ENCODE peak calls at places on chromosomes 16 and 17, in five cellular contexts. Z is GM12878, B is gastrocnemius medialis, D is testis, V is ovary. U is an unnamed sample. For H3K36me3, the result is how much of the 10 kb centered on the place peaks cover.

GRCh38 chr16:76207270-76207669 is 69.9 kb upstream of the CNTNAP4 start:
- DNase-seq in B (no peak), V (no peak), D (no peak), Z (no peak), U (no peak)

GRCh38 chr16:87291944-87292343 is 25.2 kb downstream of the C16orf95 start:
- DNase-seq in V (no peak), Z (no peak), D (no peak), B (no peak), U (no peak)

GRCh38 chr17:67983289-67983688 is 13.0 kb downstream of the C17orf58 start:
- DNase-seq in Z (no peak), B (no peak), D (no peak), V (no peak), U (no peak)

GRCh38 chr17:49434821-49435581 is 20.3 kb upstream of the PHB1 start:
- DNase-seq in B (peak), Z (no peak), D (peak), V (no peak), U (no peak)

GRCh38 chr16:74673876-74674275 is 7.2 kb upstream of the RFWD3 start:
- DNase-seq in B (no peak), D (no peak), Z (no peak), V (no peak), U (no peak)

GRCh38 chr17:2926019-2926650 is 129.9 kb downstream of the RAP1GAP2 start:
- DNase-seq in V (no peak), D (no peak), B (no peak), Z (no peak), U (no peak)

GRCh38 chr16:75456971-75457370 is 7.5 kb downstream of the TMEM170A start:
- DNase-seq in Z (no peak), D (no peak), B (no peak), V (no peak), U (no peak)

GRCh38 chr16:31301708-31302400 is 42.1 kb downstream of the ITGAM start:
- DNase-seq in D (no peak), V (no peak), B (no peak), Z (no peak), U (no peak)

GRCh38 chr17:49360796-49361128 is 1.3 kb downstream of the ZNF652 start:
- DNase-seq in D (no peak), Z (no peak), B (no peak), V (no peak), U (no peak)

GRCh38 chr17:77779711-77780539 is 178.6 kb upstream of the TNRC6C start:
- DNase-seq in D (peak), B (no peak), Z (no peak), V (no peak), U (no peak)

GRCh38 chr17:46943511-46944393 is 20.8 kb downstream of the GOSR2 start:
- DNase-seq in B (no peak), D (peak), V (peak), Z (no peak), U (peak)

GRCh38 chr16:46972429-46972970 is 974 bp downstream of the DNAJA2 start:
- DNase-seq in D (peak), V (no peak), Z (no peak), B (no peak), U (no peak)

GRCh38 chr17:38768417-38768816 is 15.9 kb downstream of the PSMB3 start:
- DNase-seq in Z (no peak), D (no peak), B (no peak), V (no peak), U (no peak)
- H3K36me3 ChIP-seq in Z (under half), D (under half), B (half or more), V (under half), U (under half)

DNA sequence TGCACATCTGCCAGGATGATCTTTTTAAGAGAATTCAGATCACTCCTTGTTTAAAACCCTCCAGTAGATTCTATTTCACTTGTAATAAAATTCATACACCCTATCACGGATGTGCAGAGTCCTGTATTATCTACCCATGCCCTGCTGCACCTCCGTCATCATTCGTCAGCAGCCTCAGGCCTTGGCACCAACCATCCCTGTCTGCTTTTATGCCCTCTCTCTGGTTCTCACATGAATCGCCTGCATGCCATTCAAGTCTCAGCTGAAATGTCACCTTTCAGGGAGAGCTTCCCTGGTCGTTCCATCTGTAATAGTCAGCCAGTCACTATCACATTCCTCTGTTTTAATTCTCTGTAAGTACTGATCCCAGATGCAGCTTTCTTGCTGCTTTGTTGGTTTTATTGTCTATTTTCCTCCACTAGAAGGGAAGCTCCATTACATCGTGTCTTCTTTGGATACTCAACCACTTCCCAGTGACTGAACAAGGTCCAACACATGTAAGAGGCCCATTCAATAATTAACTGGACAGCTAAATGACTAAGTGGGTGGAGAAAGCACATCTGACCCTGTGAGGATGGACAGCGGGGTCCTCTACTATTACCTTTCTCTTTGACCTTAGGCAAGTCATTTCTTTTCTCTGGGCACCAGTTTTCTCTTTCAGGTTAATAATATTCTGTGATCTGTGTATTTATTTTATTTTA is 81.2 kb upstream of the GOT2 start:
- DNase-seq in B (no peak), Z (no peak), V (no peak), D (no peak), U (no peak)
- TF ChIP-seq POLR2A in B (no peak), Z (no peak), V (no peak), D (no peak), U (no peak)

GRCh38 chr17:6259899-6260298 is 175.0 kb downstream of the AIPL1 start:
- DNase-seq in V (no peak), D (no peak), Z (no peak), B (no peak), U (no peak)
- H3K36me3 ChIP-seq in V (under half), D (under half), Z (under half), B (under half), U (under half)

DNA sequence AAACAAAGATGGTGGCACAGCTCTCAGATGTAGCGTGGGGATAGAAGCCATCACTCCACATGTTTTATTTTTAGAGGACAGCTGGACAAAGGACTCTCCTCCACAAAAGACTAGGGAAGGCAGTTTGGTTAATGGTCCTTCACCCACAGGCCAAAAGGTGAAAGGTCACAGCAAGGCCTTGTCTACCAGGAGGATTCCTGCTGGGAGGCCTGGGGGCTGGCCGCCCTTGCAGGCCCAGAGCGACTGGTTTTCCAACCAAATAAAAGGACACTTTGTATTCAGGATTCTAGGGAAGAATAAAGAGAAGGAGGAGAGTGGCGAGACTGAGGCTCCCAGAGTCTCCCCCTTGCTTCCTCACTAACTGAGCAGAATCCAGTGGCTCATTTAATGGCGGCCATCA is 94.3 kb downstream of the AXIN2 start:
- DNase-seq in D (no peak), Z (no peak), V (no peak), B (no peak), U (no peak)
- TF ChIP-seq POLR2A in D (no peak), Z (no peak), V (no peak), B (no peak), U (no peak)

DNA sequence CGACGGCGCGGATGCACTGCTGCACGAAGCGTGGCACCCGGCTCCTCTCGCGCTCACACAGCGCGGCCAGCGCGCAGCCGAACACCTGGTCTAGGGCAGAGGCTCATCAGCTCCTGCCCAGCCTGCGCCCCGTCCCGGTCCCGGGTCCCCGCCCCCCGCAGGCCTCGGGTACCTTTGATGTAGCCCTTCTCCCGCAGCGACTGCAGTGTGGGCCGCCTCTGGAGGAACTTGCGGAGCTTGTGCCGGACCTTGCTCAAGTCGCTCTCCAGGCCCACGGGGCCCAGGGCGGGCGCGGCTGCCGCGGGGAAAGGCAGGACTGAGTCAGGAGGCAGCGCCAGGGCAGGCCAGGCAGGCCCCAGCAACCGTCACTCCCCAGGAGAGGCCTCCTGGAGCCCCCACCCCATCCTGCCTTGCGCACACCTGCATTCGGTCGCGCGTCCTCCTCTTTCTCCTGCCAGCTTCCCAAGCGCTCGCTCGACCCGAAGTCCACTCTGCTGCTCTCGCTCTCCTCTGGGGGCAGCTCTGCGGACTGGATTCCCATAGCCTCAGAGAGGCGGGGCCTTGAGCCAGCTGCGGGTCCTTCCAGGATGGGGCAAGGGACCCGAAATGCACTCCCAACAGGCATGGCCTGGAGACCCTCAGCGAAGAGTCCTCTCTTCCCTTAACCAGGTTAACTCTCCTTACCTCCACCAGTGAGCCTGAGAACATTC is 36.0 kb downstream of the ARHGAP27 start:
- DNase-seq in Z (no peak), D (no peak), B (no peak), V (no peak), U (no peak)
- H3K36me3 ChIP-seq in Z (under half), D (under half), B (under half), V (under half), U (under half)

DNA sequence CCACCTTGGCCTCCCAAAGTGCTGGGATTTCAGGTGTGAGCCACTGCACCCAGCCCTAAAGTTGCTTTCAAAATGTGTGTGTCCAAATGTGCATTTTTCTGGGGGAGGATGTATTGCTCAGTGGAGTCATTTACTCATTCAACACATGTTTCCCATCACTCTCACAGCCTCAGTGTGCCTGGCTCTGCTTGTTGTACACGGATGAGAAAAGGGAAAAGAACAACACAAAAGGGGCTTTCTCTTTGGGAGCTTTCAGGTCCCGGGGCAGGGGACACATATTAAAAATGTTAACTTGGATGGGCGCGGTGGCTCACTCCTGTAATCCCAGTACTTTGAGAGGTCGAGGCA is 1.7 kb upstream of the PPL start:
- DNase-seq in D (no peak), Z (no peak), V (no peak), B (no peak), U (no peak)
- TF ChIP-seq POLR2A in D (no peak), Z (no peak), V (no peak), B (no peak), U (no peak)

DNA sequence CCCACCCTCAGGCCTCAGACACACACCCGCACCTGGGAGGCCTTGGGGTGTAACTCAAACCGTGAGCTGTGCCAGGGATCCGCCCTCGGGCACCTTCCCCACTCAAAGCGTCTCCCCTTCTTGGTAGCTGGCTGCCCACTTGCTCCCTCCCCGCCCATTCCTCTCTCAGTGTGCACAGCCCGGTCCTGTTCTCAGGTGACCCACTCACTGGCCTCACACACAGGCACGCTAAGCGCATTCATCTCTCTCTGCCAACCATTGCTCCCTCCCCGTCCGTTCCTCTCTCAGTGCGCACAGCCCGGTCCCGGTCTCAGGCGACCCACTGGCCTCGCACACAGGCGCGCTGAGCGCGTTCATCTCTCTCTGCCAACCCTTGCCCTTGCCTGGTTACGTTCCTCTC is 20.8 kb downstream of the WDR45B start:
- DNase-seq in D (no peak), B (no peak), Z (no peak), V (no peak), U (no peak)
- H3K36me3 ChIP-seq in D (under half), B (under half), Z (under half), V (under half), U (under half)

GRCh38 chr16:2470603-2471015 is 488 bp upstream of the NTN3 start:
- DNase-seq in B (no peak), D (no peak), V (no peak), Z (no peak), U (peak)
- TF ChIP-seq POLR2A in B (no peak), D (no peak), V (no peak), Z (no peak), U (no peak)